ENCODE peak calls at places on chromosomes 5 and 9, in ten cellular contexts. S, U, N, Y, M, G, J, V, F and A are unnamed samples. For H3K9me3, the result is how much of the 10 kb centered on the place peaks cover.

GRCh38 chr5:67315082-67315801 is 118.6 kb upstream of the CD180 start:
- DNase-seq in F (no peak), S (no peak), N (no peak), G (no peak), V (no peak), Y (no peak), U (no peak), M (no peak), J (no peak), A (no peak)

GRCh38 chr5:1744393-1745189 is 55.0 kb downstream of the MRPL36 start:
- DNase-seq in J (no peak), F (no peak), S (no peak), V (no peak), N (no peak), M (no peak), U (peak), G (no peak), Y (no peak), A (no peak)

GRCh38 chr9:92180669-92181181 is 65.5 kb upstream of the SPTLC1 start:
- DNase-seq in J (no peak), U (no peak), M (peak), V (no peak), N (no peak), S (no peak), G (peak), F (no peak), Y (no peak), A (no peak)

GRCh38 chr5:104533498-104533897 is 970.9 kb upstream of the NUDT12 start:
- DNase-seq in Y (no peak), G (no peak), V (no peak), N (no peak), M (no peak), J (no peak), F (no peak), U (no peak), S (no peak), A (no peak)

GRCh38 chr5:95068303-95068702 is 216.6 kb downstream of the MCTP1 start:
- DNase-seq in V (no peak), S (no peak), U (no peak), J (no peak), M (no peak), Y (no peak), F (no peak), N (no peak), G (no peak), A (no peak)

GRCh38 chr5:176653401-176653800 is 6.1 kb downstream of the TSPAN17 start:
- DNase-seq in N (no peak), Y (no peak), U (no peak), F (no peak), M (no peak), G (peak), V (peak), J (no peak), S (no peak), A (peak)

GRCh38 chr9:80552931-80553330 is 981.2 kb downstream of the TLE4 start:
- DNase-seq in F (no peak), U (peak), M (no peak), G (no peak), V (no peak), S (peak), Y (peak), J (peak), N (no peak), A (no peak)

GRCh38 chr5:76363385-76364261 is 39.5 kb upstream of the IQGAP2 start:
- DNase-seq in F (no peak), N (no peak), M (peak), J (peak), U (no peak), V (no peak), S (no peak), Y (peak), G (peak), A (peak)

GRCh38 chr9:97645720-97646119 is 12.1 kb downstream of the NCBP1 start:
- DNase-seq in N (no peak), M (no peak), F (no peak), U (no peak), Y (no peak), J (no peak), G (no peak), S (no peak), V (no peak), A (no peak)

GRCh38 chr5:171445910-171446516 is 26.6 kb downstream of the FGF18 start:
- DNase-seq in Y (peak), F (no peak), J (no peak), S (no peak), V (no peak), U (peak), M (no peak), N (no peak), G (no peak), A (no peak)

GRCh38 chr5:169765176-169765575 is 128.1 kb downstream of the DOCK2 start:
- DNase-seq in F (no peak), V (no peak), J (no peak), G (no peak), N (no peak), U (no peak), Y (no peak), M (no peak), S (no peak), A (no peak)

GRCh38 chr9:20048985-20049384 is 260.1 kb upstream of the SLC24A2 start:
- DNase-seq in Y (no peak), G (no peak), M (no peak), N (no peak), S (no peak), J (no peak), F (no peak), U (no peak), V (no peak), A (no peak)

GRCh38 chr9:15696979-15697378 is 144.1 kb downstream of the CCDC171 start:
- DNase-seq in F (no peak), V (no peak), G (no peak), S (no peak), N (no peak), Y (no peak), M (no peak), U (no peak), J (no peak), A (no peak)

GRCh38 chr9:23551929-23552707 is 273.9 kb downstream of the ELAVL2 start:
- DNase-seq in U (no peak), S (no peak), V (no peak), M (no peak), N (no peak), G (no peak), J (no peak), F (no peak), Y (no peak), A (no peak)

GRCh38 chr9:136525207-136525606 is 20.6 kb downstream of the NOTCH1 start:
- DNase-seq in V (no peak), M (no peak), U (no peak), S (no peak), G (no peak), N (no peak), Y (no peak), F (no peak), J (no peak), A (no peak)

GRCh38 chr5:61139094-61139873 is 23.0 kb downstream of the SMIM15 start:
- DNase-seq in M (no peak), U (no peak), Y (no peak), V (no peak), J (no peak), N (no peak), S (peak), G (peak), F (peak), A (no peak)

GRCh38 chr9:33435821-33436277 is 11.5 kb downstream of the AQP3 start:
- DNase-seq in F (no peak), Y (no peak), N (no peak), M (no peak), V (no peak), S (no peak), U (no peak), G (no peak), J (no peak), A (no peak)

GRCh38 chr5:89451263-89451662 is 568.3 kb upstream of the MEF2C start:
- DNase-seq in F (no peak), M (no peak), S (no peak), V (no peak), G (no peak), J (no peak), U (no peak), N (no peak), Y (no peak), A (no peak)

GRCh38 chr9:127307802-127308201 is 43.2 kb downstream of the GARNL3 start:
- DNase-seq in V (no peak), J (no peak), U (no peak), M (no peak), G (no peak), Y (no peak), F (no peak), S (no peak), N (no peak), A (peak)

GRCh38 chr5:133147411-133147810 is 95.6 kb downstream of the HSPA4 start:
- DNase-seq in V (no peak), G (no peak), U (no peak), N (no peak), S (no peak), F (no peak), Y (peak), J (no peak), M (no peak), A (no peak)

GRCh38 chr9:35726876-35727438 is 5.0 kb downstream of the TLN1 start:
- DNase-seq in S (peak), J (peak), F (no peak), M (peak), V (no peak), Y (no peak), G (no peak), U (peak), N (no peak), A (no peak)

GRCh38 chr5:119357815-119358559 is 2.2 kb downstream of the TNFAIP8 start:
- DNase-seq in U (no peak), J (no peak), N (no peak), M (no peak), V (no peak), S (no peak), F (no peak), Y (no peak), G (no peak), A (no peak)
- H3K4me3 ChIP-seq in U (peak), J (peak), N (no peak), M (no peak), V (peak), S (no peak), F (no peak), Y (peak), G (no peak), A (peak)

GRCh38 chr5:154860765-154861164 is 2.3 kb downstream of the CNOT8 start:
- DNase-seq in F (no peak), S (no peak), G (no peak), V (no peak), N (no peak), M (no peak), Y (no peak), J (no peak), U (no peak), A (no peak)
- TF ChIP-seq EP300 in F (no peak), S (no peak), G (no peak), V (no peak), N (no peak), M (no peak), Y (no peak), J (no peak), U (no peak), A (no peak)

DNA sequence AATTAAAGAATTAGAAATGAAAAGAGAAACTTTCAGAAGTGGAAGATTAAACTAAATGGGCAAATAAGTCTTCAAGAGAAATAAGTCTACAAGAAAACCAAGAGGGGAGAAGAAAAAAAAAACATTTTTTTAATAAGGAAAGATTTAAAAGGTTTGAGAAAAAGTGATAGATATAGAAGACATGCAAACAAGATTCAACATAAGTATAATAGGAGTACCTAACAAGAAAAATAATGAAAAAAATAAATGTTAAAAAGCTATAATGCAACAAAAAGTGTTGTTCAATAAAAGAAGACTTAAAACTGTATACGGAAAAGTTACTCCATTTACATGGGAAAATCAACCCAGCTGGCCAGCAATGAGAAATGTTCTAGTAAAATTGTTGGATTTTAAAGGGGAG is 42.6 kb downstream of the PTPDC1 start:
- DNase-seq in F (no peak), U (no peak), S (no peak), N (no peak), G (no peak), Y (no peak), V (no peak), J (no peak), M (no peak), A (no peak)
- H3K9me3 ChIP-seq in F (under half), U (under half), S (half or more), N (under half), G (under half), Y (under half), V (under half), J (under half), M (under half), A (under half)

GRCh38 chr5:123876265-123876790 is 364.4 kb downstream of the CSNK1G3 start:
- DNase-seq in J (no peak), N (no peak), Y (no peak), M (no peak), F (no peak), U (no peak), S (no peak), G (no peak), V (no peak), A (no peak)

GRCh38 chr5:123868267-123868666 is 356.3 kb downstream of the CSNK1G3 start:
- DNase-seq in N (no peak), G (no peak), Y (no peak), S (no peak), M (no peak), U (no peak), V (no peak), J (peak), F (no peak), A (no peak)

GRCh38 chr5:123874600-123875201 is 362.7 kb downstream of the CSNK1G3 start:
- DNase-seq in N (no peak), U (no peak), V (no peak), Y (no peak), M (peak), G (no peak), F (no peak), S (no peak), J (no peak), A (no peak)

GRCh38 chr5:123875444-123876264 is 363.7 kb downstream of the CSNK1G3 start:
- DNase-seq in N (no peak), U (no peak), S (peak), G (no peak), F (no peak), M (peak), Y (no peak), V (no peak), J (peak), A (no peak)

GRCh38 chr5:123871373-123871772 is 359.4 kb downstream of the CSNK1G3 start:
- DNase-seq in S (no peak), F (no peak), V (no peak), M (no peak), Y (no peak), N (no peak), G (no peak), J (no peak), U (no peak), A (no peak)
- H3K4me3 ChIP-seq in S (no peak), F (no peak), V (no peak), M (no peak), Y (no peak), N (no peak), G (no peak), J (no peak), U (no peak), A (no peak)

GRCh38 chr9:86557918-86558317 is 203.7 kb upstream of the TUT7 start:
- DNase-seq in J (no peak), Y (no peak), N (no peak), U (no peak), S (no peak), G (no peak), F (no peak), V (no peak), M (no peak), A (no peak)
- TF ChIP-seq EP300 in J (no peak), Y (no peak), N (no peak), U (no peak), S (no peak), G (no peak), F (no peak), V (no peak), M (no peak), A (no peak)

GRCh38 chr5:141412853-141413539 is at the start of gene PCDHGA10:
- DNase-seq in F (no peak), M (peak), J (peak), G (peak), U (no peak), Y (peak), S (no peak), N (no peak), V (peak), A (peak)

GRCh38 chr5:141413540-141414069 is 818 bp downstream of the PCDHGA10 start:
- DNase-seq in N (no peak), G (no peak), F (no peak), V (no peak), J (no peak), Y (no peak), S (no peak), M (no peak), U (peak), A (no peak)

GRCh38 chr5:141409598-141410306 is 1.9 kb downstream of the PCDHGB6 start:
- DNase-seq in F (no peak), U (peak), V (no peak), J (no peak), M (no peak), G (no peak), Y (no peak), S (no peak), N (no peak), A (no peak)

GRCh38 chr5:141411575-141411974 is 1.2 kb upstream of the PCDHGA10 start:
- DNase-seq in S (no peak), V (no peak), G (no peak), N (no peak), Y (no peak), J (no peak), U (no peak), M (no peak), F (no peak), A (no peak)
- H3K9me3 ChIP-seq in S (under half), V (under half), G (under half), N (half or more), Y (under half), J (half or more), U (half or more), M (under half), F (under half), A (half or more)

GRCh38 chr5:100690036-100690560 is 154.9 kb downstream of the FAM174A start:
- DNase-seq in M (no peak), G (no peak), N (no peak), F (no peak), Y (no peak), U (no peak), S (no peak), J (no peak), V (no peak), A (no peak)
- H3K4me3 ChIP-seq in M (no peak), G (no peak), N (no peak), F (no peak), Y (no peak), U (no peak), S (no peak), J (no peak), V (no peak), A (no peak)

GRCh38 chr5:179262126-179262920 is 82.9 kb downstream of the ADAMTS2 start:
- DNase-seq in F (peak), N (peak), Y (no peak), M (no peak), V (no peak), S (no peak), G (no peak), U (peak), J (peak), A (peak)
- TF ChIP-seq EP300 in F (no peak), N (no peak), Y (no peak), M (no peak), V (no peak), S (no peak), G (no peak), U (no peak), J (no peak), A (no peak)

DNA sequence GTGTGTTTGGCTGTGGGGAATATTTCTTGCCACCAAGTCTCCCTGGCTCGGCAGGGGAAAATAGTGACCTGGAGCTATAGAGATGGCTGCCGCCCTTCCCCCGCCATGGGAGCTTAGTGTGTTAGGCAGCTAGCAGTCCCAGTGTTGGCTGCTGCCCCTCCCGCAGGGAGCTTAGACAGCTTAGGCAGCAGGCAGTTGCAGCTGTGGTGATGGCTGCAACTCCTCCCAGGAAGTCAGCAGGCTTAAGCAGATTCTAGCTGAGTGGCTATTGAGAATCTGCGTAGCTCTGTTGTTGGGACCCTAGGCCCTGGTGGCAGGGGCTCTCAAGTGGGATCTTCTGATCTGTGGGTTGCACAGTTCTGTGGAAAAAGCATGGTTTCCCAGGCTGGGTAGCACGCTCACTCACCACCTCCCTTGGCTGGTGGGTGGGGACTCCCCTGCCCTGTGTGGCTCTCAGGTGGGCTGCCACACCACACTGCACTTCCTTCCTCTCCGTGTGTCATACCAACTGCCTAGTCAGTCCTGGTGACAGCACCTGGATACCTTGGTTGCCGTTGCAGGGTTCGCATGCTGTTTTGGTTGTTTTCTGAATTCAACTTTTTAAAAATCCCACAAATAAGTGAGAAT is 9.3 kb downstream of the OR1N2 start:
- DNase-seq in J (no peak), V (no peak), U (no peak), F (no peak), Y (no peak), M (no peak), N (no peak), S (no peak), G (peak), A (no peak)
- H3K9me3 ChIP-seq in J (under half), V (under half), U (under half), F (under half), Y (under half), M (under half), N (under half), S (under half), G (under half), A (under half)